ENCODE peak calls at places on chromosomes 7 and 10, in ten cellular contexts. B, G, R, T, X, F, A, Q, W and U are unnamed samples.

GRCh38 chr10:116753759-116754158 is 11.4 kb upstream of the HSPA12A start:
- DNase-seq in X (no peak), Q (no peak), A (no peak), R (peak; percentile 34), T (peak; percentile 61), W (no peak), B (no peak), G (peak; percentile 28), F (no peak), U (no peak)

GRCh38 chr10:12337407-12337806 is 11.9 kb upstream of the CAMK1D start:
- DNase-seq in T (no peak), R (peak; percentile 59), F (no peak), X (no peak), A (no peak), Q (no peak), W (no peak), G (no peak), B (no peak), U (no peak)

GRCh38 chr7:98719396-98719795 is 102.3 kb downstream of the NPTX2 start:
- DNase-seq in A (no peak), F (no peak), G (peak; percentile 24), T (no peak), R (no peak), X (no peak), B (no peak), Q (no peak), W (no peak), U (no peak)

GRCh38 chr10:88499569-88500470 is 83.3 kb downstream of the RNLS start:
- DNase-seq in F (no peak), W (no peak), B (no peak), A (no peak), R (peak; percentile 71), T (peak; percentile 72), Q (no peak), X (no peak), G (peak; percentile 77), U (no peak)

GRCh38 chr10:58919927-58920654 is 256.4 kb upstream of the PHYHIPL start:
- DNase-seq in G (peak; percentile 84), R (peak; percentile 54), W (no peak), B (no peak), F (no peak), T (peak; percentile 80), X (no peak), A (no peak), Q (no peak), U (no peak)

GRCh38 chr7:27897001-27897400 is 157.0 kb downstream of the TAX1BP1 start:
- DNase-seq in F (no peak), X (peak; percentile 36), W (no peak), R (peak; percentile 52), A (no peak), T (no peak), Q (no peak), B (no peak), G (peak; percentile 61), U (peak; percentile 16)

GRCh38 chr7:105838273-105839141 is 37.9 kb downstream of the ATXN7L1 start:
- DNase-seq in B (peak; percentile 48), G (peak; percentile 44), Q (no peak), R (peak; percentile 73), T (peak; percentile 22), W (no peak), X (peak; percentile 64), A (no peak), F (no peak), U (no peak)

GRCh38 chr7:65339257-65339656 is 34.4 kb upstream of the ZNF92 start:
- DNase-seq in Q (no peak), W (no peak), T (no peak), G (peak; percentile 6), B (no peak), F (no peak), X (no peak), R (no peak), A (no peak), U (no peak)

GRCh38 chr10:90414926-90415325 is 442.9 kb downstream of the HTR7 start:
- DNase-seq in A (no peak), R (no peak), W (no peak), F (no peak), G (no peak), B (no peak), X (no peak), Q (no peak), T (no peak), U (no peak)

GRCh38 chr7:97022451-97023306 is 2.0 kb downstream of the DLX5 start:
- DNase-seq in R (no peak), A (no peak), G (no peak), W (no peak), X (no peak), T (no peak), Q (peak; percentile 31), F (no peak), B (no peak), U (no peak)

GRCh38 chr10:48605786-48606529 is 1.1 kb upstream of the ARHGAP22 start:
- DNase-seq in B (no peak), G (peak; percentile 79), A (no peak), R (peak; percentile 76), X (no peak), W (no peak), F (no peak), T (no peak), Q (no peak), U (no peak)

GRCh38 chr10:22466763-22467334 is 121.6 kb downstream of the SPAG6 start:
- DNase-seq in A (no peak), R (no peak), B (no peak), G (peak; percentile 19), T (no peak), X (no peak), Q (no peak), F (no peak), W (no peak), U (no peak)

GRCh38 chr7:41415473-41416207 is 287.2 kb downstream of the INHBA start:
- DNase-seq in T (no peak), F (no peak), X (no peak), R (no peak), W (no peak), B (no peak), A (no peak), Q (no peak), G (no peak), U (no peak)

GRCh38 chr7:117962598-117962997 is 89.4 kb upstream of the CTTNBP2 start:
- DNase-seq in A (no peak), X (no peak), G (no peak), W (no peak), Q (no peak), T (no peak), F (no peak), R (no peak), B (no peak), U (no peak)

GRCh38 chr7:81627565-81628287 is 142.1 kb downstream of the HGF start:
- DNase-seq in A (no peak), W (no peak), F (no peak), Q (no peak), R (peak; percentile 93), G (peak; percentile 13), B (no peak), T (peak; percentile 36), X (no peak), U (no peak)

GRCh38 chr7:26653430-26653911 is 210.9 kb downstream of the SKAP2 start:
- DNase-seq in Q (no peak), R (no peak), W (no peak), B (no peak), G (peak; percentile 64), X (no peak), T (peak; percentile 46), A (no peak), F (no peak), U (peak; percentile 82)

GRCh38 chr7:129781128-129781855 is 169.8 kb downstream of the NRF1 start:
- DNase-seq in Q (peak; percentile 26), F (no peak), X (no peak), B (no peak), A (peak; percentile 61), R (no peak), T (peak; percentile 13), G (no peak), W (no peak), U (no peak)

GRCh38 chr7:28732037-28732869 is 225.9 kb downstream of the TRIL start:
- DNase-seq in B (no peak), Q (no peak), X (no peak), F (no peak), T (peak; percentile 18), R (peak; percentile 55), W (no peak), G (peak; percentile 67), A (no peak), U (no peak)

GRCh38 chr7:128946936-128947830 is 9.5 kb downstream of the IRF5 start:
- DNase-seq in B (no peak), X (no peak), W (no peak), G (no peak), Q (no peak), R (no peak), A (no peak), T (no peak), F (no peak), U (no peak)

GRCh38 chr7:37113661-37114355 is 334.9 kb downstream of the ELMO1 start:
- DNase-seq in R (no peak), T (no peak), A (no peak), W (no peak), F (no peak), X (no peak), G (no peak), Q (no peak), B (no peak), U (no peak)